ENCODE peak calls at places on chromosomes 7 and 10, in six cellular contexts. O is hepatocyte, D is Karpas-422, A is HepG2, B is H1, T is OCI-LY7. G is an unnamed sample.

GRCh38 chr10:124641282-124642075 is 102.7 kb downstream of the FAM53B start:
- DNase-seq in O (peak; percentile 32), A (no peak), T (no peak), D (no peak), B (no peak), G (no peak)

GRCh38 chr10:132397671-132398565 is 918 bp downstream of the PWWP2B start:
- DNase-seq in B (no peak), A (no peak), T (peak; percentile 48), O (peak; percentile 68), D (peak; percentile 63), G (peak; percentile 58)

GRCh38 chr7:116999316-116999715 is 46.0 kb downstream of the ST7 start:
- DNase-seq in A (no peak), B (no peak), O (no peak), D (no peak), T (no peak), G (no peak)

GRCh38 chr7:41315764-41316163 is 387.1 kb downstream of the INHBA start:
- DNase-seq in B (no peak), A (no peak), O (no peak), T (no peak), D (no peak), G (peak; percentile 11)

GRCh38 chr10:28754930-28755718 is 77.8 kb downstream of the BAMBI start:
- DNase-seq in T (no peak), O (peak; percentile 52), A (no peak), D (no peak), B (no peak), G (no peak)

GRCh38 chr7:102125127-102125561 is 161.5 kb upstream of the SH2B2 start:
- DNase-seq in O (peak; percentile 77), D (peak; percentile 88), A (no peak), T (no peak), B (peak; percentile 65), G (peak; percentile 49)

GRCh38 chr7:99623702-99624447 is 7.1 kb downstream of the ZSCAN25 start:
- DNase-seq in D (no peak), T (no peak), A (no peak), B (no peak), O (peak; percentile 38), G (no peak)

GRCh38 chr7:69130421-69130820 is 467.9 kb upstream of the AUTS2 start:
- DNase-seq in D (no peak), O (no peak), T (no peak), A (no peak), B (no peak), G (peak; percentile 52)

GRCh38 chr10:60335708-60336107 is 54.0 kb downstream of the ANK3 start:
- DNase-seq in D (peak; percentile 62), A (peak; percentile 19), B (no peak), T (no peak), O (no peak), G (no peak)

GRCh38 chr10:132554991-132555647 is 17.5 kb downstream of the INPP5A start:
- DNase-seq in T (peak; percentile 82), A (no peak), B (no peak), D (peak; percentile 88), O (no peak), G (no peak)

GRCh38 chr10:3154661-3155060 is 17.9 kb downstream of the PITRM1 start:
- DNase-seq in T (no peak), D (no peak), A (no peak), O (no peak), B (no peak), G (no peak)

GRCh38 chr7:157888579-157888978 is 551.8 kb downstream of the DNAJB6 start:
- DNase-seq in T (no peak), A (no peak), O (no peak), D (no peak), B (no peak), G (no peak)

GRCh38 chr10:70191906-70192305 is 21.6 kb upstream of the SAR1A start:
- DNase-seq in A (no peak), D (no peak), O (no peak), T (no peak), B (no peak), G (no peak)
- H3K4me2 ChIP-seq in A (no peak overlapping the region), D (no peak overlapping the region), O (no peak overlapping the region), T (no peak overlapping the region), B (no peak overlapping the region), G (no peak overlapping the region)

DNA sequence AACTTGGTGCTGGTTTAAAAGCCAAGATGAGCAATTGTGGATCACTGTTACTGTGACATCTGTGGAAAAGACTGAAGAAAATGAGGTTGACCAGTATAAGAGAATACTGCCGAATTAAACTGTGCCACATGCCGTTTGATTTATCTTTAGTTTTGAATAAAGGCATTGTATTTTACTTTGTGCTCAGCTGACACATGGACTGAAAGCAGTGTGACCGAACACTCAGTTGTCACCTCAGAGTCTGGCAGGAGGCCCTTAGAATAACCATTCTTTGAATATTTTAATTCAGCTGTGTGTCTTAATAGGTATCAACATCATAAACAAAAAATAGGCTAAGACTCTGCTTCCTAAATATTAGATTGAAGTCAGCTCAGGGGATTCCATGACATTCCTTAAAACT is 133.7 kb upstream of the GJD4 start:
- DNase-seq in O (no peak), B (no peak), D (no peak), A (no peak), T (no peak), G (no peak)
- H3K4me2 ChIP-seq in O (no peak overlapping the region), B (no peak overlapping the region), D (no peak overlapping the region), A (no peak overlapping the region), T (no peak overlapping the region), G (peak overlapping the region; percentile 56)

DNA sequence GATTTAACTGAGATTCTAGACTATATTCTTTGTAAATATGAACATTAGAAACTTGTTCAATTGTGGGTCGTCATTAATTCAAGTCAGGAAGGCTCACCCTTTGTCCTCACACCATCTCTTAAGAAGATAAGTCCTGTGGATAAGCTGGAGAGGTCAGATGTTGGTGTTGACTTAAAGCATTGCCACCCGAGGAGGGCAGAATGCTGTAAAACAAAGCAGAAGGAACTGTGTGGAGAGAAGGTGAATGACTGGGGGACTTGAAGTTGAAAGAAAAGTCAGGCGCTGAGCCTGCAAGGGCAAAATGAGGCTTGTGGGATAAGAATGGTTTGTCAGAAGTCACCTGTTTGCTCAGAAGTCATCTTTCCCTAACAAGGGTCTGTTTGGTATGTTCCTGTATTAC is 9.1 kb downstream of the RPA3 start:
- DNase-seq in B (peak; percentile 15), T (no peak), O (peak; percentile 31), D (no peak), A (no peak), G (peak; percentile 58)
- H3K4me2 ChIP-seq in B (peak overlapping the region; percentile 20), T (no peak overlapping the region), O (peak overlapping the region; percentile 15), D (no peak overlapping the region), A (no peak overlapping the region), G (no peak overlapping the region)

GRCh38 chr7:130240240-130240639 is 26.4 kb upstream of the CPA2 start:
- DNase-seq in O (no peak), A (no peak), B (no peak), T (no peak), D (no peak), G (no peak)

GRCh38 chr7:130242198-130243014 is 24.3 kb upstream of the CPA2 start:
- DNase-seq in D (peak; percentile 73), A (peak; percentile 14), O (peak; percentile 56), T (peak; percentile 33), B (no peak), G (peak; percentile 74)
- H3K4me2 ChIP-seq in D (no peak overlapping the region), A (no peak overlapping the region), O (no peak overlapping the region), T (no peak overlapping the region), B (no peak overlapping the region), G (no peak overlapping the region)

GRCh38 chr7:143369678-143370651 is 7.5 kb upstream of the FAM131B start:
- DNase-seq in T (no peak), B (peak; percentile 54), O (no peak), A (no peak), D (no peak), G (peak; percentile 24)

GRCh38 chr7:143372070-143372469 is 9.1 kb upstream of the ZYX start:
- DNase-seq in O (no peak), T (peak; percentile 7), D (no peak), B (no peak), A (no peak), G (no peak)

GRCh38 chr7:143368387-143368786 is 5.9 kb upstream of the FAM131B start:
- DNase-seq in O (no peak), D (no peak), B (no peak), T (no peak), A (no peak), G (no peak)

GRCh38 chr7:143363011-143363937 is 761 bp upstream of the FAM131B start:
- DNase-seq in A (no peak), B (no peak), D (no peak), O (no peak), T (no peak), G (no peak)

GRCh38 chr7:143367972-143368371 is 5.5 kb upstream of the FAM131B start:
- DNase-seq in O (no peak), B (no peak), A (no peak), T (no peak), D (no peak), G (no peak)
- H3K4me2 ChIP-seq in O (no peak overlapping the region), B (no peak overlapping the region), A (no peak overlapping the region), T (no peak overlapping the region), D (no peak overlapping the region), G (no peak overlapping the region)

GRCh38 chr10:45811075-45811474 is 36.2 kb downstream of the AGAP4 start:
- DNase-seq in O (no peak), A (no peak), B (no peak), D (no peak), T (no peak), G (no peak)
- H3K4me2 ChIP-seq in O (no peak overlapping the region), A (peak overlapping the region; percentile 32), B (no peak overlapping the region), D (no peak overlapping the region), T (no peak overlapping the region), G (no peak overlapping the region)

GRCh38 chr7:106959753-106960152 is 84.8 kb upstream of the PRKAR2B start:
- DNase-seq in T (peak; percentile 70), O (peak; percentile 18), D (peak; percentile 66), B (no peak), A (no peak), G (peak; percentile 47)

GRCh38 chr7:106966121-106966520 is 78.4 kb upstream of the PRKAR2B start:
- DNase-seq in O (no peak), D (peak; percentile 24), B (no peak), T (no peak), A (no peak), G (no peak)

GRCh38 chr7:106968160-106968559 is 76.3 kb upstream of the PRKAR2B start:
- DNase-seq in B (no peak), T (no peak), D (no peak), O (no peak), A (no peak), G (no peak)

GRCh38 chr7:106962751-106963150 is 81.8 kb upstream of the PRKAR2B start:
- DNase-seq in D (peak; percentile 77), T (peak; percentile 82), A (no peak), B (no peak), O (no peak), G (no peak)

DNA sequence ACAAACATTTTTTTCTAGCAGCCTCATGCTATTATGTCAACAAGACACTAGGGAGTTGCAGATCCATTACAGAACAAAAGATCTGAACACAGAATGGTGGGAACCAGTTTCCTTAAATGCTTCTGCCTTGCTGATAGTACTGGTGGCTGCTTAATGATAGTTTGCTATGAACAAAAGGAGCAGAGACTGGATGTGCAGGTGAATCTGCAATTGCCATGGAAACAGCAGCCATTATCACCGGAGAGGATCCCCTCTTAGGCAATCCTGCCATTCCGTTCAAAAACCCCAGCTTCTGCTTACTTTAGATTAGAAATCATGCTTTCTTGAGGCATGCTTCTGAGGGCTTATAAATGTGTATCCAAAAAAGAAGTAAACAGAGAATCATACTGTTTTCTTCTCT is 80.0 kb upstream of the PRKAR2B start:
- DNase-seq in A (no peak), O (no peak), B (no peak), T (no peak), D (no peak), G (no peak)
- H3K4me2 ChIP-seq in A (no peak overlapping the region), O (no peak overlapping the region), B (no peak overlapping the region), T (peak overlapping the region; percentile 18), D (no peak overlapping the region), G (no peak overlapping the region)